ENCODE peak calls at places on chromosomes 1 and 21, in five cellular contexts. One of them, this sample, is unnamed.

GRCh38 chr1:30525980-30526651 is 197.3 kb downstream of the MATN1 start:
- DNase-seq in GM23338: no peak
- DNase-seq in fibroblast of lung: peak; percentile 64
- DNase-seq in esophagus squamous epithelium: no peak
- DNase-seq in tibial nerve: no peak
- DNase-seq in this sample: peak; percentile 67

GRCh38 chr1:225119307-225119706 is 189.8 kb downstream of the DNAH14 start:
- DNase-seq in GM23338: no peak
- DNase-seq in fibroblast of lung: no peak
- DNase-seq in esophagus squamous epithelium: no peak
- DNase-seq in tibial nerve: no peak
- DNase-seq in this sample: no peak

GRCh38 chr1:152313970-152314369 is 11.1 kb downstream of the FLG start:
- DNase-seq in GM23338: no peak
- DNase-seq in fibroblast of lung: no peak
- DNase-seq in esophagus squamous epithelium: no peak
- DNase-seq in tibial nerve: no peak
- DNase-seq in this sample: no peak

GRCh38 chr1:150383629-150384318 is 19.8 kb downstream of the RPRD2 start:
- DNase-seq in GM23338: no peak
- DNase-seq in fibroblast of lung: no peak
- DNase-seq in esophagus squamous epithelium: no peak
- DNase-seq in tibial nerve: no peak
- DNase-seq in this sample: no peak

GRCh38 chr21:44702111-44702972 is 5.4 kb downstream of the KRTAP10-12 start:
- DNase-seq in GM23338: no peak
- DNase-seq in fibroblast of lung: no peak
- DNase-seq in esophagus squamous epithelium: no peak
- DNase-seq in tibial nerve: no peak
- DNase-seq in this sample: no peak

GRCh38 chr1:211345719-211346118 is 19.1 kb downstream of the TRAF5 start:
- DNase-seq in GM23338: peak; percentile 80
- DNase-seq in fibroblast of lung: peak; percentile 26
- DNase-seq in esophagus squamous epithelium: no peak
- DNase-seq in tibial nerve: no peak
- DNase-seq in this sample: no peak

GRCh38 chr1:116574581-116575291 is 3.9 kb upstream of the CD58 start:
- DNase-seq in GM23338: peak; percentile 86
- DNase-seq in fibroblast of lung: peak; percentile 73
- DNase-seq in esophagus squamous epithelium: no peak
- DNase-seq in tibial nerve: peak; percentile 78
- DNase-seq in this sample: peak; percentile 51

GRCh38 chr21:42699196-42699595 is 45.8 kb downstream of the PDE9A start:
- DNase-seq in GM23338: no peak
- DNase-seq in fibroblast of lung: no peak
- DNase-seq in esophagus squamous epithelium: no peak
- DNase-seq in tibial nerve: no peak
- DNase-seq in this sample: no peak

DNA sequence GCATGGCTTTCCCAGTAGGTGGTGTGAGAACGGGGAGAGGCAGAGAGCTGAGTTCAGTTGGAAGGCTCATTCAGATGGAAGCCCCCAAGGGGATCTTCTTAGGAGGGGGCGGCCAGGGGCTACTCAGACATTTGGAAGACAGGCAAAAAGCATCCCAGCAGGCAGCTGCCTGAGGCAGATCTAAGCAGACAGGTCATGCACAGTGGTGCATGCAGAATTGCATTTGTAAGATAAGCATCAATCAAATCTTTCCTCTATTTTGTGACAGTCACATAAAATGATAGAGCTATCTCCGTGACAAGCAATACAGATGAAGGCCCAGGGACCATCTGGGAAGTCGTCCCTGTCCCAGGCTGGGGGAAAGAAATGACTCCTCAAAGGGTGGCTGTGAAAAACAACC is 3.8 kb downstream of the RAB3B start:
- DNase-seq in GM23338: no peak
- DNase-seq in fibroblast of lung: no peak
- DNase-seq in esophagus squamous epithelium: no peak
- DNase-seq in tibial nerve: no peak
- DNase-seq in this sample: no peak
- H3K27me3 ChIP-seq in GM23338: no peaks in the 10 kb centered on the region
- H3K27me3 ChIP-seq in fibroblast of lung: no peaks in the 10 kb centered on the region
- H3K27me3 ChIP-seq in esophagus squamous epithelium: peaks cover 42% of the 10 kb centered on the region
- H3K27me3 ChIP-seq in tibial nerve: no peaks in the 10 kb centered on the region
- H3K27me3 ChIP-seq in this sample: peaks cover under 1% of the 10 kb centered on the region

GRCh38 chr1:11641776-11642305 is 12.4 kb downstream of the FBXO2 start:
- DNase-seq in GM23338: no peak
- DNase-seq in fibroblast of lung: no peak
- DNase-seq in esophagus squamous epithelium: no peak
- DNase-seq in tibial nerve: no peak
- DNase-seq in this sample: no peak
- H3K27me3 ChIP-seq in GM23338: no peaks in the 10 kb centered on the region
- H3K27me3 ChIP-seq in fibroblast of lung: peaks cover 5% of the 10 kb centered on the region
- H3K27me3 ChIP-seq in esophagus squamous epithelium: peaks cover 57% of the 10 kb centered on the region
- H3K27me3 ChIP-seq in tibial nerve: no peaks in the 10 kb centered on the region
- H3K27me3 ChIP-seq in this sample: no peaks in the 10 kb centered on the region

GRCh38 chr1:203278885-203279406 is 26.4 kb upstream of the BTG2 start:
- DNase-seq in GM23338: no peak
- DNase-seq in fibroblast of lung: no peak
- DNase-seq in esophagus squamous epithelium: no peak
- DNase-seq in tibial nerve: no peak
- DNase-seq in this sample: no peak
- H3K27me3 ChIP-seq in GM23338: peaks cover 6% of the 10 kb centered on the region
- H3K27me3 ChIP-seq in fibroblast of lung: peaks cover 8% of the 10 kb centered on the region
- H3K27me3 ChIP-seq in esophagus squamous epithelium: no peaks in the 10 kb centered on the region
- H3K27me3 ChIP-seq in tibial nerve: no peaks in the 10 kb centered on the region
- H3K27me3 ChIP-seq in this sample: no peaks in the 10 kb centered on the region

GRCh38 chr1:236762410-236762809 is 32.7 kb upstream of the MTR start:
- DNase-seq in GM23338: no peak
- DNase-seq in fibroblast of lung: no peak
- DNase-seq in esophagus squamous epithelium: no peak
- DNase-seq in tibial nerve: no peak
- DNase-seq in this sample: no peak

GRCh38 chr1:236768601-236769000 is 26.5 kb upstream of the MTR start:
- DNase-seq in GM23338: peak; percentile 17
- DNase-seq in fibroblast of lung: no peak
- DNase-seq in esophagus squamous epithelium: no peak
- DNase-seq in tibial nerve: no peak
- DNase-seq in this sample: no peak

GRCh38 chr1:236765831-236766230 is 29.3 kb upstream of the MTR start:
- DNase-seq in GM23338: no peak
- DNase-seq in fibroblast of lung: no peak
- DNase-seq in esophagus squamous epithelium: no peak
- DNase-seq in tibial nerve: no peak
- DNase-seq in this sample: no peak

GRCh38 chr1:236766506-236766905 is 28.6 kb upstream of the MTR start:
- DNase-seq in GM23338: no peak
- DNase-seq in fibroblast of lung: no peak
- DNase-seq in esophagus squamous epithelium: no peak
- DNase-seq in tibial nerve: no peak
- DNase-seq in this sample: no peak

GRCh38 chr1:236767276-236767675 is 27.8 kb upstream of the MTR start:
- DNase-seq in GM23338: no peak
- DNase-seq in fibroblast of lung: no peak
- DNase-seq in esophagus squamous epithelium: no peak
- DNase-seq in tibial nerve: no peak
- DNase-seq in this sample: no peak
- H3K27me3 ChIP-seq in GM23338: no peaks in the 10 kb centered on the region
- H3K27me3 ChIP-seq in fibroblast of lung: no peaks in the 10 kb centered on the region
- H3K27me3 ChIP-seq in esophagus squamous epithelium: peaks cover 7% of the 10 kb centered on the region
- H3K27me3 ChIP-seq in tibial nerve: no peaks in the 10 kb centered on the region
- H3K27me3 ChIP-seq in this sample: no peaks in the 10 kb centered on the region

GRCh38 chr1:6456800-6457466 is 9.0 kb downstream of the TNFRSF25 start:
- DNase-seq in GM23338: peak; percentile 38
- DNase-seq in fibroblast of lung: no peak
- DNase-seq in esophagus squamous epithelium: no peak
- DNase-seq in tibial nerve: no peak
- DNase-seq in this sample: no peak
- H3K27me3 ChIP-seq in GM23338: peaks cover 38% of the 10 kb centered on the region
- H3K27me3 ChIP-seq in fibroblast of lung: peaks cover 26% of the 10 kb centered on the region
- H3K27me3 ChIP-seq in esophagus squamous epithelium: peaks cover 75% of the 10 kb centered on the region
- H3K27me3 ChIP-seq in tibial nerve: no peaks in the 10 kb centered on the region
- H3K27me3 ChIP-seq in this sample: peaks cover 36% of the 10 kb centered on the region

GRCh38 chr1:220896088-220896487 is 16.8 kb downstream of the HLX start:
- DNase-seq in GM23338: peak; percentile 37
- DNase-seq in fibroblast of lung: no peak
- DNase-seq in esophagus squamous epithelium: no peak
- DNase-seq in tibial nerve: no peak
- DNase-seq in this sample: no peak

GRCh38 chr1:220895412-220895946 is 16.2 kb downstream of the HLX start:
- DNase-seq in GM23338: peak; percentile 43
- DNase-seq in fibroblast of lung: no peak
- DNase-seq in esophagus squamous epithelium: no peak
- DNase-seq in tibial nerve: no peak
- DNase-seq in this sample: no peak

GRCh38 chr1:220894025-220894923 is 15.0 kb downstream of the HLX start:
- DNase-seq in GM23338: peak; percentile 57
- DNase-seq in fibroblast of lung: no peak
- DNase-seq in esophagus squamous epithelium: no peak
- DNase-seq in tibial nerve: no peak
- DNase-seq in this sample: no peak

GRCh38 chr1:220893701-220894024 is 14.4 kb downstream of the HLX start:
- DNase-seq in GM23338: peak; percentile 26
- DNase-seq in fibroblast of lung: no peak
- DNase-seq in esophagus squamous epithelium: no peak
- DNase-seq in tibial nerve: no peak
- DNase-seq in this sample: no peak

DNA sequence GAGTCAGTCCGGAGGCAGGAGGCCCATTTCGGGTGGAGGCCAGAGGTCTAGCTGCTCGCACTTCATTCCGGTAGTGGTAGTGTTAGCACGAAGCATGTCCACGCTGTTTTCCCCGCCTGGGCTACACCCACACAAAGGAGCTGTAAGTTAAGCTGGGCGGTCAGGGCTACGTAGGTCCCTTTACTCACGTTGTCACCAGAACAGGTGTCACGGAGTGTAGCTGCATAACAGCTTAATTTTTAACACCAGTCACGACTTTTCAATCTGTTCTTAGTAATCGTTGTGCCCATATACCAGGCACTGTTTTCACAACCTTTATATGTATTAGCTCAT is 15.6 kb downstream of the HLX start:
- DNase-seq in GM23338: no peak
- DNase-seq in fibroblast of lung: no peak
- DNase-seq in esophagus squamous epithelium: no peak
- DNase-seq in tibial nerve: no peak
- DNase-seq in this sample: no peak
- H3K27me3 ChIP-seq in GM23338: peaks cover 100% of the 10 kb centered on the region
- H3K27me3 ChIP-seq in fibroblast of lung: no peaks in the 10 kb centered on the region
- H3K27me3 ChIP-seq in esophagus squamous epithelium: peaks cover 76% of the 10 kb centered on the region
- H3K27me3 ChIP-seq in tibial nerve: no peaks in the 10 kb centered on the region
- H3K27me3 ChIP-seq in this sample: peaks cover 62% of the 10 kb centered on the region

GRCh38 chr1:16125483-16125882 is 30.4 kb downstream of the EPHA2 start:
- DNase-seq in GM23338: no peak
- DNase-seq in fibroblast of lung: no peak
- DNase-seq in esophagus squamous epithelium: no peak
- DNase-seq in tibial nerve: no peak
- DNase-seq in this sample: no peak

GRCh38 chr1:16126160-16126559 is 29.7 kb downstream of the EPHA2 start:
- DNase-seq in GM23338: no peak
- DNase-seq in fibroblast of lung: no peak
- DNase-seq in esophagus squamous epithelium: no peak
- DNase-seq in tibial nerve: no peak
- DNase-seq in this sample: no peak

GRCh38 chr1:16127676-16128337 is 28.1 kb downstream of the EPHA2 start:
- DNase-seq in GM23338: no peak
- DNase-seq in fibroblast of lung: no peak
- DNase-seq in esophagus squamous epithelium: no peak
- DNase-seq in tibial nerve: no peak
- DNase-seq in this sample: no peak

GRCh38 chr1:16128338-16128741 is 27.5 kb downstream of the EPHA2 start:
- DNase-seq in GM23338: no peak
- DNase-seq in fibroblast of lung: no peak
- DNase-seq in esophagus squamous epithelium: no peak
- DNase-seq in tibial nerve: no peak
- DNase-seq in this sample: no peak

GRCh38 chr1:16126738-16127515 is 28.9 kb downstream of the EPHA2 start:
- DNase-seq in GM23338: no peak
- DNase-seq in fibroblast of lung: no peak
- DNase-seq in esophagus squamous epithelium: no peak
- DNase-seq in tibial nerve: no peak
- DNase-seq in this sample: no peak
- H3K27me3 ChIP-seq in GM23338: no peaks in the 10 kb centered on the region
- H3K27me3 ChIP-seq in fibroblast of lung: no peaks in the 10 kb centered on the region
- H3K27me3 ChIP-seq in esophagus squamous epithelium: no peaks in the 10 kb centered on the region
- H3K27me3 ChIP-seq in tibial nerve: no peaks in the 10 kb centered on the region
- H3K27me3 ChIP-seq in this sample: no peaks in the 10 kb centered on the region

GRCh38 chr1:47456250-47456649 is 18.4 kb downstream of the FOXD2 start:
- DNase-seq in GM23338: no peak
- DNase-seq in fibroblast of lung: no peak
- DNase-seq in esophagus squamous epithelium: no peak
- DNase-seq in tibial nerve: no peak
- DNase-seq in this sample: no peak
- H3K27me3 ChIP-seq in GM23338: peaks cover 26% of the 10 kb centered on the region
- H3K27me3 ChIP-seq in fibroblast of lung: no peaks in the 10 kb centered on the region
- H3K27me3 ChIP-seq in esophagus squamous epithelium: peaks cover 99% of the 10 kb centered on the region
- H3K27me3 ChIP-seq in tibial nerve: no peaks in the 10 kb centered on the region
- H3K27me3 ChIP-seq in this sample: peaks cover 21% of the 10 kb centered on the region